ENCODE peak calls at places on chromosomes 6 and 20, in four cellular contexts. V is CD4-positive, alpha-beta T cell; B is esophagus squamous epithelium; A is ovary. E is an unnamed sample.

GRCh38 chr6:91761621-91762020 is 1174.7 kb upstream of the MAP3K7 start:
- DNase-seq in B (no peak), V (no peak), A (no peak), E (no peak)

GRCh38 chr6:53109612-53110011 is 39.0 kb downstream of the GCM1 start:
- DNase-seq in B (no peak), A (no peak), V (no peak), E (no peak)

GRCh38 chr20:61559706-61560315 is 307.8 kb downstream of the CDH4 start:
- DNase-seq in A (no peak), V (no peak), B (no peak), E (no peak)

GRCh38 chr20:4617019-4617418 is 104.7 kb upstream of the PRND start:
- DNase-seq in V (no peak), B (no peak), A (no peak), E (no peak)

GRCh38 chr6:107641500-107641931 is 151.6 kb downstream of the SOBP start:
- DNase-seq in V (no peak), A (no peak), B (no peak), E (no peak)

GRCh38 chr6:14094721-14095120 is 22.9 kb upstream of the CD83 start:
- DNase-seq in B (no peak), V (no peak), A (no peak), E (no peak)

GRCh38 chr20:47066484-47067270 is 172.0 kb downstream of the EYA2 start:
- DNase-seq in A (no peak), B (no peak), V (no peak), E (no peak)

GRCh38 chr20:57964011-57964862 is 254.4 kb upstream of the PMEPA1 start:
- DNase-seq in B (no peak), V (no peak), A (no peak), E (peak)

GRCh38 chr6:101021504-101021903 is 140.4 kb upstream of the ASCC3 start:
- DNase-seq in A (no peak), B (no peak), V (no peak), E (no peak)

GRCh38 chr6:166627875-166628849 is 1.1 kb upstream of the RPS6KA2 start:
- DNase-seq in B (peak), V (peak), A (peak), E (peak)

GRCh38 chr20:52049001-52049731 is 142.4 kb downstream of the ZFP64 start:
- DNase-seq in A (no peak), B (no peak), V (no peak), E (no peak)
- H3K27ac ChIP-seq in A (no peak), B (no peak), V (no peak), E (no peak)

DNA sequence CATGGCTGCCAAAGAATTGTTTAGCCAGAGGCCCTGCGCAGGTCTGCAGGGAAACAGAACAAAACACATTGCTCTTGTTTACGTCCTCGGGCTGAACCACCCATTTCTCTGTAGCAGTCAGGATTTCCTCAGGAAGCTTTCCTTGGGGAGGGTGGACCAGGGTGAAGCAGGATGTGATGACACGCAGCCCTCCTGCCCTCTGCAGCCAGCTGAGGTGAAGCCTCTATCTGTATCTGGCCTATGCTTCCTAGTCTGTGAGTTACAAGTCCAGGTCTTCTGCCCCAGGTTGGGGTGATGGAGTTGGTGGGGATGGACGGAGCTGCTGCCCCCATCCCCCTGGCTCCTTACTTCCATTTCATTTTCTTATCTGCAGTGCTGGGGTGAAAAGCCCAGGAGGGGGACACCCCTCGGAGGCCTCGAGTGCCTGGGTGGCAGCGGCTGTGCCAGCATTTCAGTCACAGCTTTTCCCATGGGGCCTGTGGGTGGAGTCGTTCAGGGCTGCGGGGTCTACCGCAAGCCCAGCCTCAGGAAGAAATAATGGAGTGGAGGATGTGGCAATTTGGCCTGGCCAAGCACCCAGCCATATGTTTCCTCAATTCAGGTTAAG is 24.9 kb downstream of the SASH1 start:
- DNase-seq in A (peak), V (no peak), B (no peak), E (no peak)
- H3K27ac ChIP-seq in A (no peak), V (no peak), B (peak), E (peak)

GRCh38 chr6:150987855-150988484 is 122.5 kb downstream of the MTHFD1L start:
- DNase-seq in B (no peak), A (no peak), V (no peak), E (no peak)
- H3K27ac ChIP-seq in B (no peak), A (no peak), V (no peak), E (no peak)

DNA sequence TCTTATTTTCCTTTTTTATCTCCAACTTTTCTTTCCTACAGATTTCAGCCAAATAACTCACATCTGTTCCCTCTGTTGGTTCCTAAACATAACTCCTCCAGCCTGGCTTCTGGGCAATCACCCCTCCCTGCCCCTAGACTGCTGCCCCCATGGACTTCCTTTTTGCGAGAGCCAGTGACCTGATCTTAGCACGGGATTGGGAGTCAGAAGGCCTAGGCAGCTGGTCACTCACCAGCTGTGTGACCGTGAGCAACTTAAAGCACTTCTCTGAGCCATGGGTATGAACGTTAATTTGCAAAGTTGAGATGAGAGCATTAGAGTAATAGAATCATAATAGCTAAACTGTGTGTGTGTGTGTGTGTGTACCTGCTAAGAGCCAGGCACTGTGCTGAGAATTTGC is 4.5 kb upstream of the MMP9 start:
- DNase-seq in V (no peak), B (no peak), A (no peak), E (no peak)
- H3K27ac ChIP-seq in V (no peak), B (no peak), A (no peak), E (no peak)

GRCh38 chr6:149334682-149335160 is 17.2 kb downstream of the TAB2 start:
- DNase-seq in B (no peak), V (no peak), A (no peak), E (no peak)

GRCh38 chr6:149337330-149337729 is 19.8 kb downstream of the TAB2 start:
- DNase-seq in A (no peak), V (no peak), B (no peak), E (no peak)

GRCh38 chr6:149334201-149334600 is 16.7 kb downstream of the TAB2 start:
- DNase-seq in V (no peak), B (no peak), A (no peak), E (no peak)

GRCh38 chr6:149335924-149336323 is 18.4 kb downstream of the TAB2 start:
- DNase-seq in A (no peak), B (no peak), V (no peak), E (no peak)

DNA sequence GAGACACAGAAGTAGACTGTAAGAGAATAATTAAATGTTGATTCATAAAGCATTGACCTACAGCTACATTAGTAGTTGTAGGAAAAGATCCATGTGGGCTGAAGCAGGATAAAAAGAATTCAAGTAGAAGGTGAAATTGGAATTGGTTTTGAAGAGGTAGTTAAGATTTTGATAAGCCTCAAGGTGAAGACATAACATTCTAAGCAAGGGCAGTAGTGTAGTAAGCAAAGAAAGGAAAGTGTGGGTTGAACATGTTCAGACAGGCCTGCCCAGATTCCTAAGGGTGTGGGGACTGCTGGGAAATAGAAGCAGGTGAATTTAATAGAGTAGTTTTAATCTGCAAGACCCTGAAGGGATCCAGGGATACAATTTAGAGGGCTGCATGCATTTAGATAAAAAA is 19.0 kb downstream of the TAB2 start:
- DNase-seq in V (no peak), B (no peak), A (no peak), E (no peak)
- H3K27ac ChIP-seq in V (no peak), B (peak), A (no peak), E (no peak)

DNA sequence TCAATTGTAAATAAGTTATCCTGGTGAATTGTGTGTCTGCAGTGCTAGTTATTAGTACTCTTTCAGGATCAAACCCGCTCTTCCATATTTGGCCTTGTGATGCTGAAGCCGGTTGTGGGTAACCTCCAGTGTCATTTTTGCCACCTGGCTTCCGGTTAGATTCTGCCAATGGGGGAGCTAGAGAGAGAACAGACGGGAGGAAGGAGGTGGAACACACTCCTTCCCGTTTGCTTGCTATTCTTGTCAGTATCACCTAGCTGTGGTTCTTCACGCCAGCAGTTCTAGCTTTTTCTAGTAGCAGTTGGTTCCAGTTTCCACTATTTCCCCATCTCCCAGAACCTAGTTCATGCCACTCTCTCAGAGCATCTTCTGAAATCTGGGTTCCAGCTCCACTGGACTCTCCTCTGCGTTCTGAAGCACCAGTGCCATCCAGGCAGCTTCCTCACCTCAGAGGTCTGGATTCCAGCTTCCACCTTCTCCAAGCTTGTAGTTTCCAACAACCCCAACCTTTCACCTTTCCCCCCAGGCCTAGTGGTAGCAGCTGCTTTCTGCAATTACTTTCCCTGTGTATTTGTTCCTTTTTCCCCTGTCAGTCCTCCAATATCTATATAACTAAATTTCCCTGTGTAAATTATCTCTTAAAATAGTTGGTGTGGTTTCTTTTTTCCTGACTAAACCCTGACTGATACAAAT is 46.9 kb upstream of the LOC128125822 start:
- DNase-seq in V (no peak), B (no peak), A (no peak), E (no peak)
- H3K27ac ChIP-seq in V (no peak), B (no peak), A (no peak), E (no peak)

GRCh38 chr6:75333811-75334210 is 49.2 kb upstream of the TMEM30A start:
- DNase-seq in A (no peak), V (no peak), B (no peak), E (no peak)

GRCh38 chr6:75329703-75330102 is 45.1 kb upstream of the TMEM30A start:
- DNase-seq in V (no peak), B (no peak), A (no peak), E (no peak)

GRCh38 chr6:75337805-75338204 is 53.2 kb upstream of the TMEM30A start:
- DNase-seq in B (no peak), A (no peak), V (no peak), E (no peak)

GRCh38 chr6:75331134-75331533 is 46.5 kb upstream of the TMEM30A start:
- DNase-seq in V (no peak), B (no peak), A (no peak), E (no peak)

GRCh38 chr6:75334266-75335040 is 49.9 kb upstream of the TMEM30A start:
- DNase-seq in V (no peak), A (no peak), B (no peak), E (no peak)
- H3K27ac ChIP-seq in V (no peak), A (no peak), B (peak), E (peak)

E was measured in caudate nucleus.